ENCODE peak calls at places on chromosomes 16 and 17, in seven cellular contexts. One of them, this sample, is unnamed.

GRCh38 chr17:32191306-32191705 is 49.0 kb downstream of the RHOT1 start:
- DNase-seq in GM12878: no peak
- DNase-seq in SK-N-SH: no peak
- DNase-seq in HCT116: no peak
- DNase-seq in H1: no peak
- DNase-seq in HepG2: no peak
- DNase-seq in K562: no peak
- DNase-seq in this sample: no peak

GRCh38 chr17:8365143-8365542 is 11.4 kb downstream of the KRABD2 start:
- DNase-seq in HepG2: no peak
- DNase-seq in K562: no peak
- DNase-seq in SK-N-SH: no peak
- DNase-seq in HCT116: no peak
- DNase-seq in H1: no peak
- DNase-seq in GM12878: no peak
- DNase-seq in this sample: no peak

GRCh38 chr17:41710472-41711090 is 1.6 kb upstream of the GAST start:
- DNase-seq in HepG2: no peak
- DNase-seq in GM12878: no peak
- DNase-seq in SK-N-SH: no peak
- DNase-seq in K562: no peak
- DNase-seq in H1: no peak
- DNase-seq in HCT116: no peak
- DNase-seq in this sample: no peak

GRCh38 chr17:69639096-69639495 is 224.6 kb downstream of the MAP2K6 start:
- DNase-seq in HepG2: no peak
- DNase-seq in HCT116: no peak
- DNase-seq in H1: no peak
- DNase-seq in K562: no peak
- DNase-seq in SK-N-SH: no peak
- DNase-seq in GM12878: no peak
- DNase-seq in this sample: no peak

GRCh38 chr17:40099627-40100418 is 566 bp downstream of the NR1D1 start:
- DNase-seq in HepG2: no peak
- DNase-seq in H1: no peak
- DNase-seq in HCT116: no peak
- DNase-seq in SK-N-SH: no peak
- DNase-seq in GM12878: no peak
- DNase-seq in K562: no peak
- DNase-seq in this sample: no peak

GRCh38 chr17:82839617-82840292 is at the start of gene ZNF750:
- DNase-seq in GM12878: no peak
- DNase-seq in HepG2: no peak
- DNase-seq in K562: no peak
- DNase-seq in SK-N-SH: no peak
- DNase-seq in H1: no peak
- DNase-seq in HCT116: no peak
- DNase-seq in this sample: peak; percentile 52

GRCh38 chr16:26457061-26457460 is 609.7 kb upstream of the C16orf82 start:
- DNase-seq in HepG2: no peak
- DNase-seq in HCT116: no peak
- DNase-seq in H1: no peak
- DNase-seq in SK-N-SH: no peak
- DNase-seq in GM12878: no peak
- DNase-seq in K562: no peak
- DNase-seq in this sample: no peak

GRCh38 chr16:2904100-2904921 is 7.4 kb upstream of the FLYWCH1 start:
- DNase-seq in GM12878: no peak
- DNase-seq in HepG2: peak; percentile 73
- DNase-seq in H1: peak; percentile 90
- DNase-seq in HCT116: peak; percentile 70
- DNase-seq in SK-N-SH: peak; percentile 89
- DNase-seq in K562: peak; percentile 84
- DNase-seq in this sample: peak; percentile 74

GRCh38 chr17:57662021-57662420 is 83.1 kb downstream of the CCDC182 start:
- DNase-seq in HCT116: no peak
- DNase-seq in H1: no peak
- DNase-seq in SK-N-SH: no peak
- DNase-seq in K562: no peak
- DNase-seq in GM12878: no peak
- DNase-seq in HepG2: no peak
- DNase-seq in this sample: no peak

GRCh38 chr16:81997738-81998137 is 13.5 kb downstream of the SDR42E1 start:
- DNase-seq in GM12878: no peak
- DNase-seq in K562: no peak
- DNase-seq in SK-N-SH: no peak
- DNase-seq in HepG2: peak; percentile 64
- DNase-seq in HCT116: no peak
- DNase-seq in H1: no peak
- DNase-seq in this sample: no peak

GRCh38 chr16:68802190-68802589 is 41.1 kb upstream of the TANGO6 start:
- DNase-seq in SK-N-SH: no peak
- DNase-seq in GM12878: no peak
- DNase-seq in HepG2: no peak
- DNase-seq in K562: no peak
- DNase-seq in HCT116: no peak
- DNase-seq in H1: no peak
- DNase-seq in this sample: no peak

GRCh38 chr16:19138601-19139000 is 24.8 kb downstream of the ITPRIPL2 start:
- DNase-seq in K562: no peak
- DNase-seq in HepG2: no peak
- DNase-seq in HCT116: no peak
- DNase-seq in H1: no peak
- DNase-seq in SK-N-SH: peak; percentile 58
- DNase-seq in GM12878: no peak
- DNase-seq in this sample: peak; percentile 80

GRCh38 chr17:70375406-70375805 is 206.1 kb downstream of the KCNJ2 start:
- DNase-seq in HepG2: no peak
- DNase-seq in GM12878: no peak
- DNase-seq in SK-N-SH: no peak
- DNase-seq in H1: no peak
- DNase-seq in HCT116: no peak
- DNase-seq in K562: no peak
- DNase-seq in this sample: no peak

GRCh38 chr16:2341456-2342447 is 1.2 kb upstream of the ABCA3 start:
- DNase-seq in HCT116: no peak
- DNase-seq in K562: no peak
- DNase-seq in HepG2: no peak
- DNase-seq in GM12878: no peak
- DNase-seq in SK-N-SH: no peak
- DNase-seq in H1: peak; percentile 59
- DNase-seq in this sample: no peak

GRCh38 chr16:67860589-67861398 is 12.1 kb upstream of the EDC4 start:
- DNase-seq in HCT116: no peak
- DNase-seq in H1: no peak
- DNase-seq in GM12878: no peak
- DNase-seq in K562: no peak
- DNase-seq in SK-N-SH: no peak
- DNase-seq in HepG2: no peak
- DNase-seq in this sample: no peak

GRCh38 chr16:85923153-85924021 is 24.4 kb downstream of the IRF8 start:
- DNase-seq in SK-N-SH: no peak
- DNase-seq in GM12878: no peak
- DNase-seq in K562: no peak
- DNase-seq in H1: no peak
- DNase-seq in HCT116: no peak
- DNase-seq in HepG2: no peak
- DNase-seq in this sample: no peak

GRCh38 chr17:61556224-61557188 is 34.5 kb downstream of the NACA2 start:
- DNase-seq in GM12878: no peak
- DNase-seq in H1: no peak
- DNase-seq in HCT116: no peak
- DNase-seq in K562: no peak
- DNase-seq in HepG2: no peak
- DNase-seq in SK-N-SH: peak; percentile 65
- DNase-seq in this sample: peak; percentile 33

GRCh38 chr17:76373481-76373825 is 11.0 kb upstream of the SPHK1 start:
- DNase-seq in HCT116: no peak
- DNase-seq in GM12878: no peak
- DNase-seq in SK-N-SH: peak; percentile 36
- DNase-seq in HepG2: no peak
- DNase-seq in H1: no peak
- DNase-seq in K562: no peak
- DNase-seq in this sample: no peak

GRCh38 chr17:4327638-4328037 is 38.8 kb downstream of the UBE2G1 start:
- DNase-seq in K562: no peak
- DNase-seq in GM12878: no peak
- DNase-seq in SK-N-SH: no peak
- DNase-seq in HepG2: no peak
- DNase-seq in HCT116: peak; percentile 82
- DNase-seq in H1: no peak
- DNase-seq in this sample: no peak
- TF ChIP-seq JUND in K562: no peak
- TF ChIP-seq JUND in GM12878: no peak
- TF ChIP-seq JUND in SK-N-SH: no peak
- TF ChIP-seq JUND in HepG2: no peak
- TF ChIP-seq JUND in HCT116: peak; percentile 45
- TF ChIP-seq JUND in H1: no peak
- TF ChIP-seq JUND in this sample: no peak

GRCh38 chr16:89324056-89325010 is 106.8 kb downstream of the ZNF778 start:
- DNase-seq in HepG2: no peak
- DNase-seq in K562: no peak
- DNase-seq in HCT116: no peak
- DNase-seq in H1: no peak
- DNase-seq in SK-N-SH: no peak
- DNase-seq in GM12878: peak; percentile 90
- DNase-seq in this sample: no peak
- TF ChIP-seq JUND in HepG2: no peak
- TF ChIP-seq JUND in K562: no peak
- TF ChIP-seq JUND in HCT116: no peak
- TF ChIP-seq JUND in H1: no peak
- TF ChIP-seq JUND in SK-N-SH: peak; percentile 4
- TF ChIP-seq JUND in GM12878: peak; percentile 56
- TF ChIP-seq JUND in this sample: no peak

GRCh38 chr17:80835816-80836657 is 155.6 kb upstream of the CHMP6 start:
- DNase-seq in H1: no peak
- DNase-seq in HCT116: no peak
- DNase-seq in GM12878: no peak
- DNase-seq in SK-N-SH: no peak
- DNase-seq in HepG2: no peak
- DNase-seq in K562: no peak
- DNase-seq in this sample: no peak
- TF ChIP-seq JUND in H1: no peak
- TF ChIP-seq JUND in HCT116: no peak
- TF ChIP-seq JUND in GM12878: no peak
- TF ChIP-seq JUND in SK-N-SH: no peak
- TF ChIP-seq JUND in HepG2: no peak
- TF ChIP-seq JUND in K562: no peak
- TF ChIP-seq JUND in this sample: no peak

GRCh38 chr16:23948949-23949392 is 113.2 kb downstream of the PRKCB start:
- DNase-seq in HepG2: no peak
- DNase-seq in H1: no peak
- DNase-seq in K562: no peak
- DNase-seq in SK-N-SH: no peak
- DNase-seq in HCT116: no peak
- DNase-seq in GM12878: no peak
- DNase-seq in this sample: no peak

GRCh38 chr16:23945243-23945642 is 109.5 kb downstream of the PRKCB start:
- DNase-seq in HepG2: no peak
- DNase-seq in K562: no peak
- DNase-seq in H1: no peak
- DNase-seq in SK-N-SH: no peak
- DNase-seq in GM12878: no peak
- DNase-seq in HCT116: no peak
- DNase-seq in this sample: no peak

GRCh38 chr16:23950291-23950894 is 114.6 kb downstream of the PRKCB start:
- DNase-seq in H1: no peak
- DNase-seq in HepG2: no peak
- DNase-seq in K562: no peak
- DNase-seq in HCT116: no peak
- DNase-seq in SK-N-SH: no peak
- DNase-seq in GM12878: no peak
- DNase-seq in this sample: no peak

GRCh38 chr16:23949630-23950290 is 114.0 kb downstream of the PRKCB start:
- DNase-seq in HCT116: no peak
- DNase-seq in SK-N-SH: no peak
- DNase-seq in K562: no peak
- DNase-seq in H1: no peak
- DNase-seq in HepG2: no peak
- DNase-seq in GM12878: peak; percentile 28
- DNase-seq in this sample: no peak

DNA sequence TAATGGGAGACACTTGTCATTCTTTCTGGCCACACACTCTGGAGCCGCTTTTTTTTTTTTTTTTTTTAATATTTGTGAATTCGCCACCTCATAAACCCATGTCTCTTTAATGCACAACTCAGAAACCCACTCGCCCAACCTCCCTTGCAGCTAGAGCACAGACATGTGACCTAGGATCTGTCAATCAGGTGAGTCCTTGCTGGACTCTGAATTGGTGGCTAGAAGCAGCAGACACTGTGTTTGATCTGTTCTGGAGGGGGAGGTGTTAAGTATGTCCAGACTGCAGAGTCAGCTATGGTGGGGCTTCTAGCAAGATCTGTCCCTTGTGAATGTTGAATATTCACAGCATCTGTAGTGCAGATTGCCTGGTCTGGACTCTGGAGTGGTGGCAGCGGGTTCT is 112.1 kb downstream of the PRKCB start:
- DNase-seq in HCT116: no peak
- DNase-seq in SK-N-SH: no peak
- DNase-seq in HepG2: no peak
- DNase-seq in GM12878: no peak
- DNase-seq in H1: no peak
- DNase-seq in K562: no peak
- DNase-seq in this sample: no peak
- TF ChIP-seq JUND in HCT116: no peak
- TF ChIP-seq JUND in SK-N-SH: no peak
- TF ChIP-seq JUND in HepG2: no peak
- TF ChIP-seq JUND in GM12878: no peak
- TF ChIP-seq JUND in H1: no peak
- TF ChIP-seq JUND in K562: no peak
- TF ChIP-seq JUND in this sample: no peak

GRCh38 chr16:49809112-49809511 is 46.8 kb downstream of the ZNF423 start:
- DNase-seq in H1: no peak
- DNase-seq in K562: no peak
- DNase-seq in HepG2: no peak
- DNase-seq in GM12878: no peak
- DNase-seq in SK-N-SH: peak; percentile 67
- DNase-seq in HCT116: no peak
- DNase-seq in this sample: no peak

GRCh38 chr16:49816782-49817370 is 39.0 kb downstream of the ZNF423 start:
- DNase-seq in H1: no peak
- DNase-seq in HCT116: no peak
- DNase-seq in SK-N-SH: no peak
- DNase-seq in HepG2: no peak
- DNase-seq in K562: no peak
- DNase-seq in GM12878: no peak
- DNase-seq in this sample: no peak

GRCh38 chr16:49809561-49809960 is 46.4 kb downstream of the ZNF423 start:
- DNase-seq in HepG2: no peak
- DNase-seq in GM12878: no peak
- DNase-seq in K562: no peak
- DNase-seq in HCT116: no peak
- DNase-seq in H1: no peak
- DNase-seq in SK-N-SH: no peak
- DNase-seq in this sample: no peak

GRCh38 chr16:49810769-49811315 is 45.1 kb downstream of the ZNF423 start:
- DNase-seq in SK-N-SH: no peak
- DNase-seq in HCT116: no peak
- DNase-seq in GM12878: no peak
- DNase-seq in K562: no peak
- DNase-seq in HepG2: no peak
- DNase-seq in H1: no peak
- DNase-seq in this sample: no peak

GRCh38 chr16:49811630-49812334 is 44.1 kb downstream of the ZNF423 start:
- DNase-seq in K562: no peak
- DNase-seq in HepG2: no peak
- DNase-seq in GM12878: no peak
- DNase-seq in HCT116: no peak
- DNase-seq in H1: no peak
- DNase-seq in SK-N-SH: peak; percentile 96
- DNase-seq in this sample: no peak
- TF ChIP-seq JUND in K562: no peak
- TF ChIP-seq JUND in HepG2: no peak
- TF ChIP-seq JUND in GM12878: no peak
- TF ChIP-seq JUND in HCT116: no peak
- TF ChIP-seq JUND in H1: no peak
- TF ChIP-seq JUND in SK-N-SH: no peak
- TF ChIP-seq JUND in this sample: no peak